ENCODE peak calls at places on chromosomes 7 and 10, in five cellular contexts. B is activated T-helper 9 cell treated with anti-CD3 and anti-CD28 coated beads, Interleukin-2, amount 50 U/mL, for 16 hours; F is retina; T is aorta; V is activated gamma-delta T cell. K is an unnamed sample.

GRCh38 chr7:28316489-28316888 is 95.8 kb upstream of the CREB5 start:
- DNase-seq in F (no peak), V (no peak), B (no peak), T (no peak), K (no peak)

GRCh38 chr7:88338521-88338920 is 31.8 kb upstream of the STEAP4 start:
- DNase-seq in T (no peak), F (no peak), B (no peak), V (no peak), K (no peak)

GRCh38 chr7:4270268-4270667 is 411.8 kb upstream of the FOXK1 start:
- DNase-seq in V (no peak), F (no peak), B (no peak), T (no peak), K (no peak)

GRCh38 chr7:65938336-65938895 is 43.6 kb downstream of the GUSB start:
- DNase-seq in T (no peak), B (no peak), F (no peak), V (no peak), K (no peak)

GRCh38 chr7:118855290-118855689 is 630.8 kb downstream of the ANKRD7 start:
- DNase-seq in F (no peak), B (no peak), T (no peak), V (no peak), K (no peak)

GRCh38 chr10:13633689-13634088 is 46.9 kb downstream of the PRPF18 start:
- DNase-seq in B (no peak), F (no peak), T (peak; percentile 85), V (no peak), K (peak; percentile 68)

GRCh38 chr7:106870983-106871410 is 5.9 kb downstream of the PIK3CG start:
- DNase-seq in B (no peak), F (no peak), T (no peak), V (no peak), K (no peak)

GRCh38 chr10:90577569-90577968 is 280.3 kb downstream of the HTR7 start:
- DNase-seq in T (no peak), B (no peak), V (no peak), F (no peak), K (no peak)

GRCh38 chr10:24465124-24465874 is 256.4 kb downstream of the KIAA1217 start:
- DNase-seq in B (no peak), F (no peak), T (no peak), V (no peak), K (no peak)

GRCh38 chr10:3852147-3852904 is 67.3 kb upstream of the KLF6 start:
- DNase-seq in B (peak; percentile 58), T (peak; percentile 85), F (no peak), V (no peak), K (no peak)

GRCh38 chr10:124306922-124307371 is 111.8 kb downstream of the OAT start:
- DNase-seq in T (no peak), B (no peak), F (no peak), V (no peak), K (no peak)

GRCh38 chr7:17697128-17697881 is 243.0 kb downstream of the SNX13 start:
- DNase-seq in B (no peak), F (no peak), T (no peak), V (no peak), K (no peak)

GRCh38 chr10:98257198-98257597 is 10.8 kb downstream of the LOXL4 start:
- DNase-seq in F (no peak), T (no peak), B (no peak), V (no peak), K (no peak)

GRCh38 chr10:17257466-17258321 is 29.7 kb downstream of the VIM start:
- DNase-seq in B (peak; percentile 13), F (peak; percentile 83), V (no peak), T (no peak), K (peak; percentile 31)

GRCh38 chr7:18457832-18458231 is 37.7 kb upstream of the HDAC9 start:
- DNase-seq in F (no peak), B (no peak), V (no peak), T (no peak), K (no peak)

K was measured in glutamatergic neuron.